ENCODE peak calls at places on chromosomes 11 and 22, in five cellular contexts. C is mucosa of gallbladder; H is pancreas; R is stimulated activated CD4-positive, alpha-beta T cell treated with anti-CD3 and anti-CD28 coated beads, Interleukin-1b, Interleukin-23, amount 100 ng/mL, for 1 hour; K is myocyte. D is an unnamed sample.

GRCh38 chr22:45316796-45317526 is 7.2 kb downstream of the FAM118A start:
- DNase-seq in K (no peak), R (no peak), C (no peak), H (no peak), D (no peak)

GRCh38 chr11:60918941-60919275 is 5.0 kb downstream of the TMEM109 start:
- DNase-seq in K (peak), H (no peak), R (no peak), C (no peak), D (no peak)

GRCh38 chr11:87878373-87878779 is 296.9 kb downstream of the RAB38 start:
- DNase-seq in C (peak), K (peak), R (no peak), H (no peak), D (no peak)

GRCh38 chr11:117239295-117239694 is 6.8 kb downstream of the RNF214 start:
- DNase-seq in K (peak), H (no peak), R (no peak), C (no peak), D (no peak)

GRCh38 chr11:132886335-132886734 is 646.0 kb downstream of the OPCML start:
- DNase-seq in C (no peak), H (no peak), K (peak), R (no peak), D (no peak)

GRCh38 chr11:63277345-63277943 is 34.0 kb upstream of the SLC22A25 start:
- DNase-seq in C (no peak), K (no peak), H (no peak), R (no peak), D (no peak)

GRCh38 chr11:66489636-66490035 is 9.4 kb downstream of the DPP3 start:
- DNase-seq in K (no peak), R (no peak), C (no peak), H (no peak), D (no peak)

GRCh38 chr11:121886005-121886739 is 229.8 kb downstream of the BLID start:
- DNase-seq in H (no peak), K (peak), R (no peak), C (no peak), D (no peak)

GRCh38 chr11:5038336-5038735 is 8.0 kb upstream of the OR52J3 start:
- DNase-seq in R (no peak), H (no peak), C (no peak), K (no peak), D (no peak)

GRCh38 chr22:22450343-22450839 is 58.2 kb downstream of the ZNF280B start:
- DNase-seq in C (peak), H (no peak), R (no peak), K (no peak), D (no peak)

GRCh38 chr22:33051960-33052839 is 6.0 kb downstream of the SYN3 start:
- DNase-seq in K (no peak), H (no peak), R (no peak), C (no peak), D (no peak)

GRCh38 chr11:35303596-35304392 is 115.6 kb downstream of the SLC1A2 start:
- DNase-seq in R (no peak), C (peak), K (no peak), H (no peak), D (peak)

GRCh38 chr11:120385110-120385509 is 48.9 kb downstream of the ARHGEF12 start:
- DNase-seq in H (no peak), K (no peak), C (no peak), R (no peak), D (no peak)

GRCh38 chr22:49825436-49825835 is 2.2 kb downstream of the BRD1 start:
- DNase-seq in H (no peak), R (no peak), K (peak), C (no peak), D (no peak)

GRCh38 chr11:1837171-1838076 is 1.4 kb upstream of the TNNI2 start:
- DNase-seq in K (peak), H (peak), R (peak), C (peak), D (peak)

GRCh38 chr11:76856571-76856970 is 4.1 kb upstream of the ACER3 start:
- DNase-seq in H (no peak), C (no peak), K (no peak), R (no peak), D (no peak)

GRCh38 chr11:64385953-64386704 is 27.2 kb downstream of the RPS6KA4 start:
- DNase-seq in R (no peak), K (peak), C (no peak), H (no peak), D (no peak)

GRCh38 chr22:17159504-17159951 is 451 bp upstream of the HDHD5 start:
- DNase-seq in H (no peak), K (peak), R (peak), C (peak), D (peak)

GRCh38 chr11:115848080-115848479 is 343.9 kb upstream of the CADM1 start:
- DNase-seq in C (peak), H (no peak), K (peak), R (no peak), D (no peak)

GRCh38 chr22:40009953-40010751 is 15.4 kb downstream of the FAM83F start:
- DNase-seq in R (no peak), C (peak), H (no peak), K (no peak), D (no peak)

GRCh38 chr22:47065756-47066615 is 303.5 kb downstream of the TBC1D22A start:
- DNase-seq in K (peak), C (no peak), R (no peak), H (no peak), D (no peak)

GRCh38 chr11:125153837-125154236 is 10.7 kb upstream of the PKNOX2 start:
- DNase-seq in C (no peak), R (no peak), K (no peak), H (no peak), D (no peak)

GRCh38 chr22:22687638-22688500 is 43.5 kb downstream of the GGTLC2 start:
- DNase-seq in K (peak), R (no peak), C (peak), H (no peak), D (no peak)

GRCh38 chr11:86523738-86524602 is 148.4 kb downstream of the ME3 start:
- DNase-seq in R (no peak), H (peak), K (peak), C (peak), D (no peak)

GRCh38 chr11:130145975-130146776 is 13.4 kb upstream of the ST14 start:
- DNase-seq in H (peak), R (no peak), K (peak), C (peak), D (peak)

GRCh38 chr22:45834241-45834640 is 142.7 kb downstream of the WNT7B start:
- DNase-seq in H (no peak), C (no peak), R (no peak), K (no peak), D (no peak)

D was measured in left lung.